ENCODE peak calls at places on chromosomes 13 and 19, in nine cellular contexts. H, Q, P, J, D, L, V, U and O are unnamed samples.

GRCh38 chr19:33638167-33639033 is 16.6 kb downstream of the CHST8 start:
- DNase-seq in H (no peak), Q (no peak), P (no peak), J (no peak), D (no peak), L (peak), V (no peak), U (no peak), O (no peak)

GRCh38 chr13:27960362-27961226 is 8.5 kb downstream of the CDX2 start:
- DNase-seq in H (peak), Q (peak), P (peak), J (peak), D (peak), L (peak), V (no peak), U (no peak), O (peak)

GRCh38 chr19:49847731-49848696 is 2.9 kb upstream of the PTOV1 start:
- DNase-seq in H (peak), Q (no peak), P (no peak), J (no peak), D (peak), L (no peak), V (peak), U (no peak), O (no peak)

GRCh38 chr19:49398001-49398615 is 10.1 kb downstream of the KASH5 start:
- DNase-seq in H (no peak), Q (no peak), P (no peak), J (peak), D (no peak), L (no peak), V (no peak), U (no peak), O (no peak)

GRCh38 chr13:113245858-113246791 is 36.7 kb downstream of the CUL4A start:
- DNase-seq in H (peak), Q (peak), P (peak), J (no peak), D (peak), L (peak), V (no peak), U (no peak), O (no peak)

GRCh38 chr13:40221460-40222201 is 444.8 kb downstream of the FOXO1 start:
- DNase-seq in H (peak), Q (peak), P (no peak), J (no peak), D (peak), L (no peak), V (no peak), U (no peak), O (peak)

GRCh38 chr13:91072511-91072910 is 275.0 kb upstream of the MIR17HG start:
- DNase-seq in H (no peak), Q (no peak), P (no peak), J (no peak), D (no peak), L (no peak), V (no peak), U (no peak), O (no peak)

GRCh38 chr19:50252111-50252886 is 48.9 kb downstream of the MYH14 start:
- DNase-seq in H (peak), Q (no peak), P (peak), J (peak), D (peak), L (peak), V (no peak), U (peak), O (no peak)

GRCh38 chr13:24407844-24408243 is 98.5 kb downstream of the C1QTNF9 start:
- DNase-seq in H (no peak), Q (no peak), P (no peak), J (no peak), D (peak), L (peak), V (no peak), U (no peak), O (no peak)

GRCh38 chr13:33789757-33790156 is 28.2 kb upstream of the RFC3 start:
- DNase-seq in H (no peak), Q (no peak), P (no peak), J (no peak), D (no peak), L (no peak), V (no peak), U (no peak), O (no peak)

GRCh38 chr13:33796095-33796494 is 21.9 kb upstream of the RFC3 start:
- DNase-seq in H (no peak), Q (no peak), P (no peak), J (no peak), D (no peak), L (no peak), V (no peak), U (no peak), O (no peak)

GRCh38 chr13:33797622-33798021 is 20.3 kb upstream of the RFC3 start:
- DNase-seq in H (peak), Q (no peak), P (no peak), J (no peak), D (peak), L (no peak), V (no peak), U (no peak), O (peak)

GRCh38 chr13:33794576-33794975 is 23.4 kb upstream of the RFC3 start:
- DNase-seq in H (peak), Q (no peak), P (no peak), J (no peak), D (no peak), L (no peak), V (no peak), U (no peak), O (no peak)

GRCh38 chr13:33793726-33794125 is 24.2 kb upstream of the RFC3 start:
- DNase-seq in H (peak), Q (no peak), P (no peak), J (no peak), D (no peak), L (no peak), V (no peak), U (no peak), O (no peak)
- TF ChIP-seq EZH2phosphoT487 in H (no peak), Q (no peak), P (no peak), J (no peak), D (no peak), L (no peak), V (no peak), U (no peak), O (no peak)

DNA sequence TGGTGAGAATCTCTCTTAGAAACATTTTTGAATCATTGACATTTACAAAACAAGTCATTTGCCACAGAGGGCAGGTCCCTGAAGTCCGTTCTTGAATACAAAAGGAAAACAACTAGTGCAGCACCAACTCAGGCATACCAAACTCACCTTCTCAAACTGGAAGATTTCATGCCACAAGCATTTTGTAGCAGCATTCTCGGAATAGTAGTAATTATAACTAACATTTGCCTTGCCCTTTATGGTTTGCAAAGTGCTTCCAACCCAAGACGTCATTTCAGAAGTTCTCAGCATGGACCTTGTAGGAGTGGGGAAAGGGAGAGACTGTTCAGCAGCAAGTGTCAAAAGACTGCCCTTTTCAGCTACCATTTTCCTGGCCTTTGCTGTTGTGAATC is 344.6 kb downstream of the RFC3 start:
- DNase-seq in H (peak), Q (no peak), P (no peak), J (no peak), D (no peak), L (no peak), V (no peak), U (no peak), O (no peak)
- TF ChIP-seq EZH2phosphoT487 in H (no peak), Q (no peak), P (no peak), J (no peak), D (no peak), L (no peak), V (no peak), U (no peak), O (no peak)

GRCh38 chr19:31348416-31349159 is 648 bp downstream of the TSHZ3 start:
- DNase-seq in H (peak), Q (peak), P (peak), J (peak), D (no peak), L (peak), V (no peak), U (no peak), O (no peak)

GRCh38 chr19:31350693-31351211 is 1.5 kb upstream of the TSHZ3 start:
- DNase-seq in H (peak), Q (peak), P (peak), J (peak), D (peak), L (peak), V (no peak), U (no peak), O (no peak)

GRCh38 chr19:31347828-31348314 is 1.4 kb downstream of the TSHZ3 start:
- DNase-seq in H (peak), Q (no peak), P (no peak), J (no peak), D (no peak), L (no peak), V (no peak), U (no peak), O (no peak)

GRCh38 chr19:31350033-31350692 is 927 bp upstream of the TSHZ3 start:
- DNase-seq in H (peak), Q (peak), P (peak), J (peak), D (no peak), L (no peak), V (no peak), U (no peak), O (no peak)

GRCh38 chr19:31349160-31349881 is at the start of gene TSHZ3:
- DNase-seq in H (peak), Q (peak), P (peak), J (peak), D (peak), L (peak), V (no peak), U (no peak), O (no peak)
- TF ChIP-seq EZH2phosphoT487 in H (no peak), Q (no peak), P (no peak), J (no peak), D (no peak), L (no peak), V (no peak), U (no peak), O (no peak)

GRCh38 chr19:18537431-18537830 is 5.9 kb downstream of the FKBP8 start:
- DNase-seq in H (no peak), Q (no peak), P (no peak), J (no peak), D (no peak), L (no peak), V (no peak), U (no peak), O (no peak)
- TF ChIP-seq EZH2phosphoT487 in H (no peak), Q (no peak), P (no peak), J (no peak), D (no peak), L (no peak), V (no peak), U (no peak), O (no peak)

GRCh38 chr13:112061367-112062046 is 5.4 kb upstream of the SOX1 start:
- DNase-seq in H (no peak), Q (no peak), P (peak), J (no peak), D (no peak), L (peak), V (no peak), U (no peak), O (no peak)

GRCh38 chr13:112063309-112063626 is 3.7 kb upstream of the SOX1 start:
- DNase-seq in H (no peak), Q (no peak), P (no peak), J (no peak), D (no peak), L (no peak), V (no peak), U (no peak), O (no peak)

GRCh38 chr13:112063807-112064206 is 3.1 kb upstream of the SOX1 start:
- DNase-seq in H (no peak), Q (no peak), P (no peak), J (no peak), D (no peak), L (no peak), V (no peak), U (no peak), O (no peak)

GRCh38 chr13:112062047-112062618 is 4.8 kb upstream of the SOX1 start:
- DNase-seq in H (no peak), Q (no peak), P (peak), J (no peak), D (no peak), L (no peak), V (no peak), U (no peak), O (no peak)

GRCh38 chr13:112062619-112063308 is 4.2 kb upstream of the SOX1 start:
- DNase-seq in H (no peak), Q (no peak), P (peak), J (peak), D (no peak), L (peak), V (no peak), U (no peak), O (no peak)
- TF ChIP-seq EZH2phosphoT487 in H (no peak), Q (peak), P (no peak), J (no peak), D (no peak), L (no peak), V (no peak), U (no peak), O (no peak)

DNA sequence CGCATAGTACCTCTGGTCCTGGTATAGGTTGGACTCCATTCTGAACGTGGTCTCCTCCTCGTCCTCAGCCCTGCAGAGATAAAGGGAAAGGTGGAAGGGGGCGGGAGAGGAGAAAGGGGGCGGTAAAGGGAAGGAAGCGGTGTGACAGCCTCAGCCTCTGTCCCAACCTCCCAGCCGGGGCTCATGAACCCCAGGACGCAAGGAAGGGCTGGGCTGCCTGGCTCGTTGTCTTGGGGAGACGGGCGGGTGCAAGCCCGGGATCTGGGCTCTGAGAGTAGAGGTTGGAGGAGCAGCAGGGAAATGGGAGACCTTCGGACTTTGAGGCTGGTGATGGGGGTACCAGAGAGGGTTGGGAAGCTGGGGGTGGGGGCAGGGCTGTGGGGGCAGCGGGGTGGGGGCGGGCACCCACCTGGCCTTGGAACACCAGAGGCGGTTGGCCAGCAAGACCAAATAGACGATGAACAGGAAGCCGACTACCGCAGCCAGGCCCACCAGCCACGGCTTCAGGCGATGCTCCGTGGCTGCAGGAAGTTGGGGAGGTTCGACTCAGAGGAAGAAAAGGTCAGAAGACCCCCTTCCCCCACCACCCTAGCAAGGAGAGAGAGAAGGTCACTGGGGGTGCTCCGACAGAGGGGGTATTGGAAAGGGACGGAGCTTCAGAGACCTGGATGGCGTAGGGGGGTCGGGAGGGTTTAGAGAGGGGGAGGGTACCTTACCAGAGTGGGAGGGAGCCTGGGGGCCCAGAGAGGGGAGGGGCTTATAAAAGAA is 1.7 kb downstream of the SMIM24 start:
- DNase-seq in H (no peak), Q (no peak), P (no peak), J (no peak), D (no peak), L (peak), V (no peak), U (peak), O (no peak)
- TF ChIP-seq EZH2phosphoT487 in H (no peak), Q (no peak), P (no peak), J (no peak), D (no peak), L (no peak), V (no peak), U (no peak), O (no peak)

GRCh38 chr13:65964672-65965071 is 1265.5 kb downstream of the PCDH9 start:
- DNase-seq in H (no peak), Q (no peak), P (no peak), J (no peak), D (peak), L (no peak), V (no peak), U (no peak), O (no peak)

GRCh38 chr13:65959305-65959704 is 1270.8 kb downstream of the PCDH9 start:
- DNase-seq in H (peak), Q (no peak), P (no peak), J (no peak), D (peak), L (no peak), V (no peak), U (no peak), O (no peak)
- TF ChIP-seq EZH2phosphoT487 in H (no peak), Q (no peak), P (no peak), J (no peak), D (no peak), L (no peak), V (no peak), U (no peak), O (no peak)

GRCh38 chr13:103799028-103799427 is 732.8 kb upstream of the SLC10A2 start:
- DNase-seq in H (no peak), Q (no peak), P (no peak), J (no peak), D (peak), L (no peak), V (no peak), U (no peak), O (no peak)
- TF ChIP-seq EZH2phosphoT487 in H (no peak), Q (no peak), P (no peak), J (no peak), D (no peak), L (no peak), V (no peak), U (no peak), O (no peak)

GRCh38 chr13:46378411-46378810 is 8.6 kb downstream of the RUBCNL start:
- DNase-seq in H (no peak), Q (no peak), P (no peak), J (no peak), D (no peak), L (no peak), V (no peak), U (peak), O (no peak)

GRCh38 chr13:46383383-46383782 is 3.7 kb downstream of the RUBCNL start:
- DNase-seq in H (no peak), Q (no peak), P (no peak), J (no peak), D (no peak), L (no peak), V (no peak), U (peak), O (no peak)

GRCh38 chr13:46385946-46386345 is 1.1 kb downstream of the RUBCNL start:
- DNase-seq in H (peak), Q (no peak), P (peak), J (no peak), D (no peak), L (peak), V (no peak), U (peak), O (no peak)

GRCh38 chr13:46380242-46380641 is 6.8 kb downstream of the RUBCNL start:
- DNase-seq in H (no peak), Q (no peak), P (no peak), J (no peak), D (no peak), L (no peak), V (no peak), U (no peak), O (no peak)

DNA sequence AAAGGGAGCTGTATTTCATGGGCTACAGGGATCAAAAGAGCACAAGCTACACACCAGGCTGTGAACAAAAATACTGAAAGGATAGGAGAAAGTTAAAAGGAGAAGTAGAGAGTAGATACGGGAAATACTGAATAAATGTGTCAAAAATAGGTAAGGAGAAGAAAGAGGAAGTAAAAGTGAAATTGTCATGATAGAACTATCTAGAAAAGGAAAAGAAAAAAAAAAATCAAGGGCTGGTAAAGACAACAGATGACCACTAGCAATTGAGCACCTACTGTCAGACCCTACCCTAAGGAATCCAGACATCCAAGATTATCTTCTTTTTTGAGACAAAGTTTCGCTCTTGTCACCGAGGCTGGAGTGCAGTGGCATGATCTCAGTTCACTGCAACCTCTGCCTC is 4.8 kb downstream of the RUBCNL start:
- DNase-seq in H (no peak), Q (no peak), P (no peak), J (no peak), D (no peak), L (no peak), V (no peak), U (peak), O (no peak)
- TF ChIP-seq EZH2phosphoT487 in H (no peak), Q (no peak), P (no peak), J (no peak), D (no peak), L (no peak), V (no peak), U (no peak), O (no peak)